ENCODE peak calls at places on chromosome 14, in six cellular contexts. Y, S, P, X, L and C are unnamed samples.

GRCh38 chr14:63840981-63841380 is 11.8 kb upstream of the SYNE2 start:
- DNase-seq in Y (peak; percentile 35), S (no peak), P (no peak), X (peak; percentile 32), L (peak; percentile 53), C (peak; percentile 33)

GRCh38 chr14:104425763-104426691 is 153.5 kb upstream of the C14orf180 start:
- DNase-seq in Y (no peak), S (no peak), P (no peak), X (no peak), L (no peak), C (no peak)

GRCh38 chr14:36014236-36014635 is 162.3 kb downstream of the PTCSC3 start:
- DNase-seq in Y (no peak), S (no peak), P (no peak), X (no peak), L (no peak), C (no peak)

GRCh38 chr14:37620856-37621255 is 25.4 kb downstream of the TTC6 start:
- DNase-seq in Y (no peak), S (no peak), P (no peak), X (peak; percentile 9), L (no peak), C (no peak)

GRCh38 chr14:79656496-79656895 is 554.8 kb downstream of the DIO2 start:
- DNase-seq in Y (no peak), S (no peak), P (no peak), X (no peak), L (no peak), C (no peak)

GRCh38 chr14:101960225-101960624 is 4.1 kb upstream of the DYNC1H1 start:
- DNase-seq in Y (no peak), S (peak; percentile 55), P (no peak), X (peak; percentile 48), L (peak; percentile 17), C (no peak)

GRCh38 chr14:90545431-90545830 is 148.6 kb downstream of the CALM1 start:
- DNase-seq in Y (no peak), S (no peak), P (no peak), X (no peak), L (no peak), C (no peak)

GRCh38 chr14:50521912-50522341 is 10.4 kb downstream of the MAP4K5 start:
- DNase-seq in Y (no peak), S (no peak), P (no peak), X (peak; percentile 29), L (peak; percentile 13), C (no peak)

GRCh38 chr14:65461730-65462129 is 49.2 kb downstream of the FUT8 start:
- DNase-seq in Y (no peak), S (no peak), P (no peak), X (no peak), L (no peak), C (no peak)

GRCh38 chr14:23544511-23545447 is 6.8 kb downstream of the ZFHX2 start:
- DNase-seq in Y (no peak), S (peak; percentile 24), P (no peak), X (no peak), L (no peak), C (no peak)

GRCh38 chr14:47976139-47976538 is 300.7 kb upstream of the MDGA2 start:
- DNase-seq in Y (no peak), S (no peak), P (no peak), X (no peak), L (no peak), C (no peak)

GRCh38 chr14:21454843-21455550 is 926 bp downstream of the CHD8 start:
- DNase-seq in Y (no peak), S (peak; percentile 45), P (no peak), X (no peak), L (no peak), C (no peak)

GRCh38 chr14:81952917-81953316 is 419.3 kb upstream of the SEL1L start:
- DNase-seq in Y (no peak), S (no peak), P (no peak), X (no peak), L (no peak), C (no peak)

GRCh38 chr14:81953419-81953818 is 419.8 kb upstream of the SEL1L start:
- DNase-seq in Y (no peak), S (no peak), P (no peak), X (no peak), L (no peak), C (no peak)

DNA sequence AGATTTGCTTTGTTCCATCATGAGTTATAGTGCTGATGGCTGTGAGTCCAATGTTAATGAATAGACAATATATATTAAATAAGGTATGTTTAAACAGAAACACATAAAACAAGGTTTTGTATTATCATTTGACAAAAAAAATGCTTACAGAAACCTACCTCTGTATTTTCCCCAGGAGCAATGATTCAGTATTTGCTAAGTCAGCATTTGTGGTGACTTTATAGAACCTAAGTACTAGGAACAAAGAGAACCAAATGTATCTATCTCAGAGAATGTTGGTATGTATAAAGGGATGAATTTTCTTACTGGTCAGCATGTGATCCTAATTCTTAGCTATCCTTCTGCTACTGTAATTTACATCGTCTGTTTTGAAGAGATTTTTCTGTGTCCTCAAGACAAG is 421.5 kb upstream of the SEL1L start:
- DNase-seq in Y (no peak), S (no peak), P (no peak), X (no peak), L (no peak), C (no peak)
- H3K9me3 ChIP-seq in Y (no peaks in the 10 kb centered on the region), S (no peaks in the 10 kb centered on the region), P (no peaks in the 10 kb centered on the region), X (peaks cover 17% of the 10 kb centered on the region), L (no peaks in the 10 kb centered on the region), C (no peaks in the 10 kb centered on the region)

DNA sequence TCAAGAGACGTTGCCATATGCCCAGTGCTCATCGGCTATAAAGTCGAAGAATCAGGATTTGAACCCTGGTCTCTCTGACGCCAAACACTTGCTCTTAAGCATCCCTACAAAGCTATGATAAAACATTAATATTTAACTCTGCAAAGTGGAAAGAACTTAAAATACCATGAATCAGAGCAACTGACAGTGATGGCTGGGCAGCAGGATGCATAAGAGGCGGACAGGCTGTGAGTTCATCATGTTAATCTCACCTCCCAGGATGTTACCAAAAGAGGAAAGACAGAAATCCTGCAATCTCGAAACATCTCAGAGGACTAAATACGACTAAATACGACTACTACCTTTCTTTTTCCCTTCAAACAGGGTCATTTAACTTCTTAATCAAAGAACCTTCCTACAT is 5.8 kb downstream of the DICER1 start:
- DNase-seq in Y (no peak), S (no peak), P (no peak), X (no peak), L (no peak), C (no peak)
- H3K4me1 ChIP-seq in Y (peaks cover 62% of the 10 kb centered on the region), S (peaks cover 21% of the 10 kb centered on the region), P (peaks cover 20% of the 10 kb centered on the region), X (peaks cover 44% of the 10 kb centered on the region), L (peaks cover 47% of the 10 kb centered on the region), C (peaks cover 22% of the 10 kb centered on the region)

GRCh38 chr14:106060576-106060975 is 534.2 kb downstream of the TMEM121 start:
- DNase-seq in Y (no peak), S (no peak), P (no peak), X (no peak), L (no peak), C (no peak)
- H3K9me3 ChIP-seq in Y (no peaks in the 10 kb centered on the region), S (no peaks in the 10 kb centered on the region), P (no peaks in the 10 kb centered on the region), X (no peaks in the 10 kb centered on the region), L (no peaks in the 10 kb centered on the region), C (no peaks in the 10 kb centered on the region)

DNA sequence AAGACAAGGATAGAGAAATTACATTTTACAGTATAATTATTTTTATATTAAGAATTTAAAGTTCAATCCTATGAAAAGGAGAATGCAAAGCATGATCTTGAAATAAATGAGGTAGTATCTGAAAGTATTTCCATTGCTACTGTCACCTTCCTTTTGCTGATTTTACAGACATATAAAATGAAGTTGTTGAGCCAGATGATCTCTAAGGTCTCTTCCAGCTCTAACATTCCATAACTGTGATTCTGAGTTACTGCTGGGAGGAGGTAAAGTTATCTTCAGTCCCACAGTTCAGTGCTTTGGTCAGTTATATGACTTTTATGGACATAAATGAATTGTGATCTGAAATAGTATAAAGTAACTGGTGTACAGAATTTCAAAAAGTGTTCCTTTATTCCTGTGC is 52.8 kb downstream of the SLC38A6 start:
- DNase-seq in Y (no peak), S (peak; percentile 46), P (no peak), X (no peak), L (no peak), C (no peak)
- H3K4me1 ChIP-seq in Y (peaks cover 10% of the 10 kb centered on the region), S (peaks cover 20% of the 10 kb centered on the region), P (no peaks in the 10 kb centered on the region), X (peaks cover 11% of the 10 kb centered on the region), L (no peaks in the 10 kb centered on the region), C (no peaks in the 10 kb centered on the region)

GRCh38 chr14:52185178-52185577 is 82.3 kb upstream of the PTGDR start:
- DNase-seq in Y (no peak), S (no peak), P (no peak), X (no peak), L (no peak), C (no peak)
- H3K9me3 ChIP-seq in Y (no peaks in the 10 kb centered on the region), S (no peaks in the 10 kb centered on the region), P (no peaks in the 10 kb centered on the region), X (peaks cover 3% of the 10 kb centered on the region), L (no peaks in the 10 kb centered on the region), C (no peaks in the 10 kb centered on the region)

DNA sequence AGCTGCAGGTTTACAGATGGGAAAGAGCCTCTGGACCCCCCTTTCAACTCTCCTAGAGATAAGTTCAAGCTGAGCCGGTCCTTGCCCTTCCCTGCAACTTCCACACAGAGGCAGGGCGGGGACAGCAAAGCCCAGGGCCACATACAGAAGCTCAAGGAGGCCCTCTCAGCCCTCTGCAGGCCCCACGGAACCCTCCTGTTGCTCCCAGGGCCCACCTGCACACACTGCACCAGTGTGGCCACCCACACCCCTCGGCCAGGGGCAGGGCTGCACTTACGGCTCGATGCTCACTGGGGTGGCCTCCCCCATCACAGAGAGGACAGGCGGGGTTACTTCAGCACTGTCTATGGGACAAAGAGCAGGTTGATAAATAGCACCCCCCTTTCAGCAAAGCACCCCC is 13.0 kb upstream of the PNMA1 start:
- DNase-seq in Y (no peak), S (no peak), P (no peak), X (no peak), L (no peak), C (no peak)
- H3K4me1 ChIP-seq in Y (peaks cover 65% of the 10 kb centered on the region), S (peaks cover 47% of the 10 kb centered on the region), P (peaks cover 16% of the 10 kb centered on the region), X (peaks cover 44% of the 10 kb centered on the region), L (peaks cover 9% of the 10 kb centered on the region), C (no peaks in the 10 kb centered on the region)

GRCh38 chr14:25988536-25988935 is 609.3 kb downstream of the NOVA1 start:
- DNase-seq in Y (no peak), S (no peak), P (no peak), X (no peak), L (no peak), C (no peak)
- H3K9me3 ChIP-seq in Y (peaks cover 27% of the 10 kb centered on the region), S (no peaks in the 10 kb centered on the region), P (no peaks in the 10 kb centered on the region), X (peaks cover 5% of the 10 kb centered on the region), L (no peaks in the 10 kb centered on the region), C (no peaks in the 10 kb centered on the region)

GRCh38 chr14:29740491-29740890 is 187.2 kb downstream of the PRKD1 start:
- DNase-seq in Y (no peak), S (no peak), P (no peak), X (no peak), L (no peak), C (no peak)
- H3K4me1 ChIP-seq in Y (peaks cover 8% of the 10 kb centered on the region), S (peaks cover 11% of the 10 kb centered on the region), P (peaks cover 6% of the 10 kb centered on the region), X (no peaks in the 10 kb centered on the region), L (no peaks in the 10 kb centered on the region), C (no peaks in the 10 kb centered on the region)